ENCODE peak calls at places on chromosomes 6 and 20, in five cellular contexts. D is Peyer's patch; T is GM23338; E is heart right ventricle; V is naive thymus-derived CD4-positive, alpha-beta T cell. J is an unnamed sample.

GRCh38 chr6:117615981-117616961 is 14.0 kb upstream of the GOPC start:
- DNase-seq in E (no peak), T (peak; percentile 92), V (no peak), D (no peak), J (peak; percentile 58)

GRCh38 chr20:53800883-53801604 is 207.4 kb upstream of the ZNF217 start:
- DNase-seq in D (peak; percentile 70), E (no peak), T (no peak), V (no peak), J (no peak)

GRCh38 chr20:7926323-7926722 is 13.9 kb downstream of the HAO1 start:
- DNase-seq in E (no peak), D (no peak), V (no peak), T (no peak), J (no peak)

GRCh38 chr20:50216543-50217206 is 26.0 kb downstream of the CEBPB start:
- DNase-seq in E (no peak), T (no peak), V (no peak), D (no peak), J (no peak)

GRCh38 chr6:12119085-12119588 is 107.0 kb downstream of the HIVEP1 start:
- DNase-seq in E (no peak), D (no peak), T (no peak), V (peak; percentile 29), J (peak; percentile 54)

GRCh38 chr6:33018904-33019303 is 9.5 kb upstream of the HLA-DOA start:
- DNase-seq in D (peak; percentile 94), E (no peak), V (peak; percentile 25), T (peak; percentile 6), J (no peak)

GRCh38 chr20:60010689-60011417 is 52.6 kb downstream of the CDH26 start:
- DNase-seq in D (no peak), V (no peak), E (no peak), T (no peak), J (no peak)

GRCh38 chr6:52697903-52698302 is 27.0 kb downstream of the TMEM14A start:
- DNase-seq in D (no peak), V (no peak), T (peak; percentile 55), E (no peak), J (no peak)

GRCh38 chr6:52167272-52167671 is 18.9 kb upstream of the IL17A start:
- DNase-seq in V (no peak), T (no peak), D (no peak), E (no peak), J (no peak)

GRCh38 chr6:138278326-138278725 is 60.0 kb upstream of the PBOV1 start:
- DNase-seq in E (no peak), T (peak; percentile 61), D (no peak), V (no peak), J (no peak)

GRCh38 chr6:163435013-163435412 is 20.5 kb downstream of the QKI start:
- DNase-seq in D (no peak), T (no peak), E (no peak), V (no peak), J (no peak)

GRCh38 chr6:35046862-35047261 is 94.3 kb downstream of the TCP11 start:
- DNase-seq in E (no peak), D (no peak), V (no peak), T (no peak), J (no peak)
- H3K4me1 ChIP-seq in E (peaks cover 91% of the 10 kb centered on the region), D (peaks cover 87% of the 10 kb centered on the region), V (no peaks in the 10 kb centered on the region), T (peaks cover 70% of the 10 kb centered on the region), J (peaks cover 4% of the 10 kb centered on the region)

DNA sequence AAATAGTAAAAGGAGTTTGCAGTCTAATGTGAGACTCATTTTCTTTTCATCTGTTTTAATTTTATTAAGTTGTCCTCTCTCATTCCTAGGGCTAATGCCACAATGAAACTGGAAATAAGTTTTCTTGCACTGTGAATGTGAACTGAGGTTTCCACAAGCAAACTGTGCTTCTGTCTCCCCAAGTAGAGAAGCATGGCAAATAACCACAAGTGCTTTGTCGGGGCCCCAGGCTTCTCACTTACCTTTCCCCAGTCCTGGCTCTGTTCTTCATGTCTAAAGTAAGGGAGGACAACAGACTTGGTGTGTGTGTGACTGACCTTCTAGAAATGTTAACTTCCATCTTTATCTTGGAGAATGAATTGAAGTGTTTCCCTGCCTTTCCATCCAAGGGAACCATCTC is 80.8 kb downstream of the CBFA2T2 start:
- DNase-seq in E (no peak), D (no peak), T (no peak), V (no peak), J (no peak)
- H3K27ac ChIP-seq in E (no peak overlapping the region), D (no peak overlapping the region), T (no peak overlapping the region), V (no peak overlapping the region), J (no peak overlapping the region)

DNA sequence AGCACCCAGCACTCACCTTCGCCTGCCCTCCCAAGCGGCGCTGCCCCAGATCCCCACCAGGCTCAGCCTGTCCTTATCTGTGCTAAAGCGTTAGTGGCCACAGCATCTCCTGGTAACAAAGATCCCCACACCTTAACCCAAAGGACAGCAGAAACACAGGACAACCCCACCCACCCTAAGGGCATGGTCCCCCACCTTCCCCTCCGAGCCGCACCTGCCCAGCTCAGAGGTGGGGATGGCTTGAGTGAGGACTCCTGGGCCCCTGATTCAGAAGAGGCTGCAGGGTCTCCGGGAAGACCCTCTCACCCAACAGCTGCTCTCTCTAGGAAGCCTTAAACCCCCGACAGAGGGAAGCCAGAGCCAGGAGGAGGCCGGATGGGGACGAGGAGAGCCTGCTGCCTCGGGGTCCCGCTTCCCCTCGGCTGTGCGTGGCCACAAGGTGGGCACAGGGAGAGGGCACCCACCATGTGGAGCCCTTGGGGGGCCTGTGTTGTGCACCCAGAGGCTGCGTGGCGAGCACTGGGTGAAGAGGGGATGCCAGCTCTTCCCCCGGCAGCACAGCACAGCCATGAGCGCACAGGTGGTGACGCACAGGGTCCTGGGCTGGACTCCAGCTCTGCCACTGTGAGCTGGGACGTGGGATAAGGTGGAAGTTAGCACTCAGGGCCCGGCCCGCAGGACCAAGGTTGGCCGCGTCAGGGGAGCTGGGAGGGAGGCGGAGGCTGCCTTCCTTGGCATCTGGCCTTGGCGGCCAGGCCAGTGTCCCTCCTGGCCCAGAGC is 31.9 kb upstream of the MRGBP start:
- DNase-seq in V (no peak), E (no peak), D (no peak), T (no peak), J (no peak)
- H3K4me1 ChIP-seq in V (no peaks in the 10 kb centered on the region), E (no peaks in the 10 kb centered on the region), D (no peaks in the 10 kb centered on the region), T (no peaks in the 10 kb centered on the region), J (no peaks in the 10 kb centered on the region)

DNA sequence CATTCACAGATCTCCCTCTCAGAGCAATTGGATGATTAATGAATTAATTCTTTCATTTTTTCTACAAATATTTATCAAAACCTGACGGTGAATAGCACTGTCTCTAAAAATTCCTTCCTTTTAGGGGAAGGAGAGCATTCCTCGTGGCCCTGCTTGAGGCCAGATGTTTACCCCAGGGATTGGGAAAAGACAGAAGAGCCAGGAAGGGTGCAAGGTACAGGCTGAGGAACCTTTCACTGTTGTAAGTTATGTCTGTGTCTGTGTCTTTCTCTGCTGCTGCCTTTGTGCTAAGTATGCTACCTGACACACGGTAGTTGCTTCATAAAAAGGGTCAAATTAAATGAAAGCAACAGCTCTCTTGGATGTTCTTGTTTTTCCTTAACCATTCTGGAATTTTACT is 27.4 kb upstream of the CCN2 start:
- DNase-seq in V (no peak), D (no peak), E (no peak), T (no peak), J (no peak)
- H3K27ac ChIP-seq in V (no peak overlapping the region), D (no peak overlapping the region), E (no peak overlapping the region), T (no peak overlapping the region), J (no peak overlapping the region)

GRCh38 chr20:52590100-52590499 is 382.1 kb upstream of the TSHZ2 start:
- DNase-seq in D (no peak), V (no peak), T (no peak), E (no peak), J (no peak)

GRCh38 chr20:52593634-52594033 is 378.5 kb upstream of the TSHZ2 start:
- DNase-seq in E (no peak), V (no peak), D (no peak), T (no peak), J (no peak)

GRCh38 chr20:52596261-52596660 is 375.9 kb upstream of the TSHZ2 start:
- DNase-seq in T (no peak), V (no peak), E (no peak), D (no peak), J (no peak)

GRCh38 chr20:52595492-52595891 is 376.7 kb upstream of the TSHZ2 start:
- DNase-seq in D (no peak), V (no peak), T (no peak), E (no peak), J (no peak)

DNA sequence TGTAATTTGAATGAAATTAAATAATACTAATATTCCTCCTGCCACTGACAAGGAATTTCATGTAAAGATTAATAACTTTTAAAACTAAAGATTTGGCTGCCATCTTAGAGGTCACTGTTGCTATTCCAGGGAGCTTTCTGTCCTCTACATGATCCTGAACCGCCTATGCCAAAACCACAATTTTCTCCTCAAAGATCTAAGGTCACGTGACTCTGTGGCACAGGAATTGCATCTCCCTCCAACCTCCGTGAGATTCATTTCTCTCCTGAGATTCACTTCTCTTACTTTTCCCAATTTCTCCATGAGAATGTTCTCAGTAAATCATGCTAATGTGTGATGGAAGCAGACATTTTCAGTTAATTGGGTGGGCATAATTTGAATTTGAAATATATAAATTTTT is 379.6 kb upstream of the TSHZ2 start:
- DNase-seq in V (no peak), E (no peak), D (no peak), T (no peak), J (no peak)
- H3K4me1 ChIP-seq in V (no peaks in the 10 kb centered on the region), E (no peaks in the 10 kb centered on the region), D (no peaks in the 10 kb centered on the region), T (no peaks in the 10 kb centered on the region), J (no peaks in the 10 kb centered on the region)

DNA sequence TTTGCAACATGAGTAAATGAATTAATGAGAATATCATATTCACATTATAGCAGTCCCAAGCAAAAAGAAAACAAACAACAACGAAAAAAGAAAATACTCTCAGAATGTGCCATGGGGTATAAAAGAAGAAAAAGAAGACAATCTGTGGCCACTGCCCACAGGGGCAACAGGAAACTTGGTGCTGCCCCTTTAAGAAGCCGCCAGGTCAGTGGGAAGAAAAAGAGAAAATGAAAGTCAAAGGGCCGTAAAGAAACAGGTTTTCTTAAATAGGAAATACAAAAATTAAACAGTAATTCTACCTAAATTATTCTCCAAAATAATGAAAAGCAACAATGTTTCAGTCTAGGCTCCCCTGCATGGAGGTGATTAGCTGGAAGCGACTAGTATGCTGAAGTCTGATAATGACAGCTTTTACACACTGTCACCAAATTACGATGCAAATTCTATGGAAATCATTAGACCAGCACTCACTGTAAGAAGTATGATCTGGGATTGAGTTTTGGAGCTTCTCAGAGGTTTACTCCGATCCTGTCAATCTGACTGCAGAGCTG is 23.6 kb downstream of the GMDS start:
- DNase-seq in D (no peak), T (no peak), V (no peak), E (no peak), J (no peak)
- H3K27ac ChIP-seq in D (peak overlapping the region; percentile 15), T (no peak overlapping the region), V (peak overlapping the region; percentile 66), E (peak overlapping the region; percentile 46), J (no peak overlapping the region)

GRCh38 chr6:37551002-37551401 is 51.3 kb upstream of the CCDC167 start:
- DNase-seq in D (no peak), V (no peak), E (no peak), T (no peak), J (no peak)
- H3K4me1 ChIP-seq in D (peaks cover 4% of the 10 kb centered on the region), V (peaks cover 28% of the 10 kb centered on the region), E (peaks cover 4% of the 10 kb centered on the region), T (no peaks in the 10 kb centered on the region), J (peaks cover 11% of the 10 kb centered on the region)

GRCh38 chr6:4295058-4295788 is 159.8 kb upstream of the ECI2 start:
- DNase-seq in E (no peak), D (no peak), V (no peak), T (no peak), J (no peak)

GRCh38 chr6:4287811-4288244 is 152.5 kb upstream of the ECI2 start:
- DNase-seq in D (no peak), E (peak; percentile 29), V (no peak), T (no peak), J (no peak)

GRCh38 chr6:4294636-4295035 is 159.3 kb upstream of the ECI2 start:
- DNase-seq in D (no peak), E (no peak), T (no peak), V (no peak), J (no peak)

GRCh38 chr6:4289770-4290320 is 154.5 kb upstream of the ECI2 start:
- DNase-seq in E (no peak), V (no peak), D (no peak), T (no peak), J (no peak)

GRCh38 chr6:4291453-4292403 is 156.4 kb upstream of the ECI2 start:
- DNase-seq in E (no peak), D (no peak), V (no peak), T (peak; percentile 33), J (no peak)
- H3K27ac ChIP-seq in E (no peak overlapping the region), D (no peak overlapping the region), V (no peak overlapping the region), T (no peak overlapping the region), J (no peak overlapping the region)